ENCODE peak calls at places on chromosomes 1 and 21, in six cellular contexts. R is K562, M is A549, A is WTC11, Q is HepG2, I is H1. N is an unnamed sample.

GRCh38 chr1:229323205-229323604 is 19.6 kb downstream of the CCSAP start:
- DNase-seq in R (no peak), M (no peak), A (no peak), Q (no peak), I (no peak), N (no peak)

GRCh38 chr1:7859406-7859805 is 6.5 kb upstream of the UTS2 start:
- DNase-seq in R (no peak), M (no peak), A (no peak), Q (no peak), I (no peak), N (no peak)

GRCh38 chr1:192602757-192603156 is 27.2 kb downstream of the RGS1 start:
- DNase-seq in R (no peak), M (no peak), A (no peak), Q (no peak), I (no peak), N (no peak)

GRCh38 chr21:42376338-42376982 is 10.1 kb upstream of the TFF1 start:
- DNase-seq in R (peak), M (no peak), A (peak), Q (no peak), I (no peak), N (no peak)

GRCh38 chr1:205239078-205239477 is 11.3 kb downstream of the TMCC2 start:
- DNase-seq in R (no peak), M (no peak), A (no peak), Q (no peak), I (no peak), N (no peak)

GRCh38 chr1:207389728-207390464 is 64.2 kb upstream of the CR2 start:
- DNase-seq in R (no peak), M (peak), A (no peak), Q (no peak), I (no peak), N (peak)

GRCh38 chr1:3105167-3105863 is 36.3 kb downstream of the PRDM16 start:
- DNase-seq in R (no peak), M (no peak), A (peak), Q (peak), I (peak), N (no peak)

GRCh38 chr1:31095298-31095981 is 29.9 kb upstream of the PUM1 start:
- DNase-seq in R (no peak), M (no peak), A (no peak), Q (no peak), I (no peak), N (peak)

GRCh38 chr1:182119631-182120030 is 58.1 kb upstream of the ZNF648 start:
- DNase-seq in R (no peak), M (no peak), A (no peak), Q (no peak), I (no peak), N (no peak)

GRCh38 chr1:200226969-200227303 is 182.9 kb downstream of the ZNF281 start:
- DNase-seq in R (no peak), M (no peak), A (no peak), Q (no peak), I (no peak), N (peak)

GRCh38 chr1:41560496-41560895 is 76.0 kb upstream of the EDN2 start:
- DNase-seq in R (no peak), M (no peak), A (no peak), Q (no peak), I (no peak), N (no peak)

GRCh38 chr1:43367904-43368645 is at the start of gene ELOVL1:
- DNase-seq in R (peak), M (peak), A (peak), Q (peak), I (peak), N (peak)

GRCh38 chr1:63051886-63052285 is 268.0 kb downstream of the ATG4C start:
- DNase-seq in R (no peak), M (no peak), A (no peak), Q (no peak), I (no peak), N (no peak)

GRCh38 chr1:51567653-51568052 is 48.6 kb upstream of the EPS15 start:
- DNase-seq in R (no peak), M (no peak), A (no peak), Q (no peak), I (no peak), N (peak)

GRCh38 chr1:215987092-215987855 is 420.2 kb downstream of the KCTD3 start:
- DNase-seq in R (no peak), M (no peak), A (no peak), Q (peak), I (no peak), N (no peak)

GRCh38 chr1:32758177-32758794 is 55.7 kb upstream of the SYNC start:
- DNase-seq in R (no peak), M (no peak), A (no peak), Q (no peak), I (no peak), N (no peak)

GRCh38 chr1:2334883-2335534 is 56.3 kb downstream of the MORN1 start:
- DNase-seq in R (no peak), M (no peak), A (no peak), Q (no peak), I (no peak), N (no peak)

GRCh38 chr1:165860065-165860464 is 32.7 kb downstream of the UCK2 start:
- DNase-seq in R (no peak), M (no peak), A (no peak), Q (no peak), I (no peak), N (no peak)

GRCh38 chr1:101285922-101286568 is 49.2 kb downstream of the S1PR1 start:
- DNase-seq in R (no peak), M (no peak), A (no peak), Q (no peak), I (no peak), N (peak)

GRCh38 chr21:7953058-7953457 is 2568.3 kb upstream of the TPTE start:
- DNase-seq in R (no peak), M (no peak), A (no peak), Q (no peak), I (no peak), N (no peak)

GRCh38 chr1:236141447-236142357 is 637 bp upstream of the GPR137B start:
- DNase-seq in R (no peak), M (peak), A (peak), Q (no peak), I (peak), N (peak)

GRCh38 chr21:44338971-44339910 is at the start of gene CFAP410:
- DNase-seq in R (peak), M (peak), A (peak), Q (peak), I (peak), N (peak)

GRCh38 chr1:32831878-32832277 is 14.4 kb downstream of the S100PBP start:
- DNase-seq in R (no peak), M (no peak), A (no peak), Q (no peak), I (no peak), N (no peak)

GRCh38 chr21:45067462-45068285 is 6.7 kb upstream of the ADARB1 start:
- DNase-seq in R (peak), M (no peak), A (no peak), Q (no peak), I (no peak), N (no peak)

GRCh38 chr1:21966247-21967000 is 10.4 kb upstream of the CELA3B start:
- DNase-seq in R (no peak), M (peak), A (no peak), Q (peak), I (no peak), N (no peak)

GRCh38 chr1:41868241-41868953 is 50.3 kb downstream of the HIVEP3 start:
- DNase-seq in R (no peak), M (no peak), A (no peak), Q (no peak), I (no peak), N (no peak)

GRCh38 chr1:232764458-232765231 is 40.6 kb upstream of the MAP10 start:
- DNase-seq in R (no peak), M (no peak), A (no peak), Q (no peak), I (no peak), N (no peak)

GRCh38 chr1:203324103-203325003 is 19.0 kb downstream of the BTG2 start:
- DNase-seq in R (no peak), M (no peak), A (no peak), Q (no peak), I (no peak), N (no peak)

GRCh38 chr1:12475947-12476346 is 142.1 kb downstream of the DHRS3 start:
- DNase-seq in R (no peak), M (peak), A (no peak), Q (peak), I (no peak), N (peak)

GRCh38 chr1:30746212-30747027 is 11.2 kb downstream of the LAPTM5 start:
- DNase-seq in R (no peak), M (no peak), A (no peak), Q (no peak), I (no peak), N (no peak)

GRCh38 chr1:24149854-24150227 is 6.9 kb upstream of the IL22RA1 start:
- DNase-seq in R (peak), M (peak), A (no peak), Q (no peak), I (no peak), N (peak)

GRCh38 chr1:228284148-228284495 is 76.3 kb downstream of the OBSCN start:
- DNase-seq in R (no peak), M (no peak), A (no peak), Q (no peak), I (no peak), N (no peak)

GRCh38 chr1:228471762-228472398 is 15.3 kb upstream of the RNF187 start:
- DNase-seq in R (peak), M (peak), A (no peak), Q (peak), I (no peak), N (peak)

GRCh38 chr1:101147381-101147780 is 89.4 kb upstream of the S1PR1 start:
- DNase-seq in R (no peak), M (no peak), A (no peak), Q (no peak), I (no peak), N (no peak)

GRCh38 chr1:204506969-204507316 is 9.3 kb upstream of the MDM4 start:
- DNase-seq in R (peak), M (peak), A (peak), Q (peak), I (peak), N (peak)

GRCh38 chr1:213759359-213760181 is 228.2 kb upstream of the PROX1 start:
- DNase-seq in R (no peak), M (no peak), A (no peak), Q (peak), I (no peak), N (no peak)
- TF ChIP-seq JUN in R (no peak), M (no peak), A (no peak), Q (no peak), I (no peak), N (no peak)

DNA sequence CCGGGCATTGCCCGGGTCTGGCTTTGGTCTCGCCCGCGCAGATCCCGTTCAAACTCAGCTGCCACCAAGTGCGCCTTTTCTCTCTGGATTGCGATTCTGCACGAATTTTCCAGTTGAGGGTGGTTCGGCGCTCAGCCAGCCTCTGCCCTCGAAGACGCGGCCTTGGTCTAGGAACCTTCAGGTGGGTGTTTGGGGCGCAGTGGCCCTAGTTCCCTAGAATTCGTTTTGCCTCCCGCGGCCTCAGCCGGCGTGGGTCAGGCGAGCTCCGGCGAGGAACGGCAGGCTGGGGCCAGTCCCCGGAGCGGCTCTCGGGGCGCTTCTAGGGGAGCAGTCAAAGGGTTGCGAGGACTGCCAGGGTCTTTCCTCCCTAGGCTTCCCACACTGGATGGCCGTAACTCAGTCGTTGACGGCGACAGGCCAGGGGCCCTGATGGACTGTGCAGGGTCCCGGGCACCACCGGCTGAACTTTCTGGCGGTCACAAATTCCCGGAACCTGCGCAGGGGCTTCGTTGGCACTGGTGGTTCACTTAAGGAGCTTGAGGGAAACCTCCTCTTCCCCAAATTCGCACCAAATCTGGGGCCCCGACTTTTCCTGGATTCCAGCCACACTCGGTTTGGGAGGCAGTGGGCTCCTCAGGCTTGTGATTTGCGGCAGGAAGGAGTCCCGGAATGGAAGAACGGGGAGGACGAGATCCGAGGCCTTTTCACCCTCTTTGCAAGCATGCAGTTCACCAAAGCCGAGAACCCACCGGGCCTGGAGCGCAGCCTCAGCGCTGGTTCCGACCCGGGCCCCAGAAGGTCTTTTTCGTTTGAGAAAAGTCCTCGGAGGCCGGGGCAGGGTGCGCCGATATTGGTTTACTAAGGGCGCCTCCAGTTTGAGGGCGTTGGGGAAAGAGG is 1.2 kb downstream of the DMBX1 start:
- DNase-seq in R (no peak), M (no peak), A (no peak), Q (no peak), I (peak), N (peak)
- TF ChIP-seq JUN in R (no peak), M (no peak), A (no peak), Q (no peak), I (no peak), N (no peak)

GRCh38 chr1:226479432-226479831 is 69.1 kb upstream of the STUM start:
- DNase-seq in R (no peak), M (no peak), A (no peak), Q (peak), I (no peak), N (peak)
- TF ChIP-seq JUN in R (no peak), M (no peak), A (no peak), Q (no peak), I (no peak), N (no peak)

GRCh38 chr1:153652795-153653507 is 5.6 kb upstream of the SNAPIN start:
- DNase-seq in R (no peak), M (no peak), A (no peak), Q (no peak), I (no peak), N (peak)

GRCh38 chr1:153655333-153655732 is 3.2 kb upstream of the SNAPIN start:
- DNase-seq in R (no peak), M (no peak), A (no peak), Q (peak), I (no peak), N (no peak)

GRCh38 chr1:153649137-153649866 is 9.2 kb upstream of the SNAPIN start:
- DNase-seq in R (peak), M (no peak), A (no peak), Q (no peak), I (no peak), N (no peak)

GRCh38 chr1:153649867-153650235 is 8.7 kb upstream of the SNAPIN start:
- DNase-seq in R (no peak), M (no peak), A (no peak), Q (no peak), I (no peak), N (no peak)

GRCh38 chr1:153651771-153652170 is 6.7 kb upstream of the SNAPIN start:
- DNase-seq in R (no peak), M (no peak), A (no peak), Q (no peak), I (no peak), N (no peak)
- TF ChIP-seq JUN in R (no peak), M (no peak), A (no peak), Q (no peak), I (no peak), N (no peak)

DNA sequence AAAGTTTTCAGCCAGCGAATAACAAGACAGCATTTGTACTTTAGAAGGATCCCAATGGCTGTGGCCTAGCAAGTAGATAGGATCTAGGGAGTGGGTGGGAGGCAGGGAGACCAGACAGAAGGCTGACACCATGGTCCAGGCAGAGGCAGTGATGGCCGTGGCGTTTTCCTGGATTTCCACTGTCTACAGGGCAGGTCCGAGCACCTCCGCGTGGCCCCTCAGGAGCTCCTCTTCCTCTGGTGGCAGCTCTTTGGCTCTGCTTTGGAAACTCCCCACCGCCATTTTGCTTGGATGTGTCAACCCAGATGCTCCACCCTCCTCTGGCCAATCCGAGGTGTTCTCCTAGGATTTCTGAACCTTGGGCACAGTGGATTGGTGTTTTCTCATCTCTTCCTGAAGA is 25.1 kb downstream of the PADI4 start:
- DNase-seq in R (no peak), M (no peak), A (no peak), Q (no peak), I (no peak), N (no peak)
- TF ChIP-seq JUN in R (no peak), M (no peak), A (no peak), Q (no peak), I (no peak), N (no peak)

N was measured in endothelial cell of umbilical vein.